ENCODE peak calls at places on chromosome 19, in five cellular contexts. Y is spleen, R is tibial nerve, T is brain microvascular endothelial cell, B is GM23338. D is an unnamed sample.

GRCh38 chr19:14432817-14433453 is at the start of gene PKN1:
- DNase-seq in Y (peak), R (no peak), T (no peak), B (peak), D (no peak)

GRCh38 chr19:5826531-5827341 is 12.8 kb downstream of the FUT6 start:
- DNase-seq in Y (peak), R (no peak), T (no peak), B (peak), D (peak)

GRCh38 chr19:55369651-55370304 is 485 bp downstream of the IL11 start:
- DNase-seq in Y (no peak), R (no peak), T (peak), B (peak), D (no peak)

GRCh38 chr19:39224910-39225309 is 19.9 kb downstream of the IFNL3 start:
- DNase-seq in Y (no peak), R (no peak), T (no peak), B (peak), D (no peak)

GRCh38 chr19:38632476-38633213 is 13.7 kb downstream of the EIF3K start:
- DNase-seq in Y (no peak), R (no peak), T (no peak), B (no peak), D (no peak)

GRCh38 chr19:50977626-50978025 is 6.1 kb downstream of the KLK7 start:
- DNase-seq in Y (no peak), R (no peak), T (no peak), B (no peak), D (no peak)

GRCh38 chr19:50030225-50030624 is 4.4 kb downstream of the ZNF473 start:
- DNase-seq in Y (no peak), R (no peak), T (no peak), B (no peak), D (no peak)

GRCh38 chr19:49437231-49437630 is 4.1 kb downstream of the SLC17A7 start:
- DNase-seq in Y (no peak), R (no peak), T (no peak), B (no peak), D (no peak)

GRCh38 chr19:18436651-18437478 is 1.1 kb downstream of the ISYNA1 start:
- DNase-seq in Y (peak), R (no peak), T (peak), B (peak), D (peak)

GRCh38 chr19:50669319-50670101 is 20.3 kb downstream of the C19orf81 start:
- DNase-seq in Y (no peak), R (no peak), T (no peak), B (peak), D (no peak)

GRCh38 chr19:49687150-49687549 is 2.2 kb upstream of the ADM5 start:
- DNase-seq in Y (no peak), R (no peak), T (no peak), B (no peak), D (no peak)

GRCh38 chr19:38654478-38655079 is 7.1 kb downstream of the ACTN4 start:
- DNase-seq in Y (no peak), R (no peak), T (no peak), B (no peak), D (no peak)

GRCh38 chr19:35261356-35262100 is 7.2 kb upstream of the USF2 start:
- DNase-seq in Y (peak), R (peak), T (no peak), B (no peak), D (no peak)

GRCh38 chr19:33124207-33125098 is 7.5 kb upstream of the WDR88 start:
- DNase-seq in Y (no peak), R (no peak), T (no peak), B (no peak), D (no peak)

GRCh38 chr19:31269425-31270127 is 79.7 kb downstream of the TSHZ3 start:
- DNase-seq in Y (peak), R (no peak), T (peak), B (no peak), D (no peak)

GRCh38 chr19:31491246-31491645 is 142.0 kb upstream of the TSHZ3 start:
- DNase-seq in Y (no peak), R (no peak), T (no peak), B (no peak), D (no peak)

GRCh38 chr19:55206664-55207500 is 2.4 kb downstream of the PTPRH start:
- DNase-seq in Y (peak), R (peak), T (peak), B (peak), D (no peak)

GRCh38 chr19:1512671-1513491 is at the start of gene ADAMTSL5:
- DNase-seq in Y (no peak), R (no peak), T (no peak), B (peak), D (no peak)

GRCh38 chr19:16462757-16463250 is 9.0 kb downstream of the EPS15L1 start:
- DNase-seq in Y (no peak), R (no peak), T (no peak), B (no peak), D (no peak)

GRCh38 chr19:39937094-39937493 is 2.7 kb upstream of the FCGBP start:
- DNase-seq in Y (no peak), R (no peak), T (no peak), B (no peak), D (no peak)

GRCh38 chr19:30711296-30711695 is 339.1 kb downstream of the ZNF536 start:
- DNase-seq in Y (no peak), R (no peak), T (no peak), B (peak), D (no peak)

GRCh38 chr19:4327252-4327876 is 11.3 kb downstream of the STAP2 start:
- DNase-seq in Y (peak), R (peak), T (peak), B (peak), D (peak)

DNA sequence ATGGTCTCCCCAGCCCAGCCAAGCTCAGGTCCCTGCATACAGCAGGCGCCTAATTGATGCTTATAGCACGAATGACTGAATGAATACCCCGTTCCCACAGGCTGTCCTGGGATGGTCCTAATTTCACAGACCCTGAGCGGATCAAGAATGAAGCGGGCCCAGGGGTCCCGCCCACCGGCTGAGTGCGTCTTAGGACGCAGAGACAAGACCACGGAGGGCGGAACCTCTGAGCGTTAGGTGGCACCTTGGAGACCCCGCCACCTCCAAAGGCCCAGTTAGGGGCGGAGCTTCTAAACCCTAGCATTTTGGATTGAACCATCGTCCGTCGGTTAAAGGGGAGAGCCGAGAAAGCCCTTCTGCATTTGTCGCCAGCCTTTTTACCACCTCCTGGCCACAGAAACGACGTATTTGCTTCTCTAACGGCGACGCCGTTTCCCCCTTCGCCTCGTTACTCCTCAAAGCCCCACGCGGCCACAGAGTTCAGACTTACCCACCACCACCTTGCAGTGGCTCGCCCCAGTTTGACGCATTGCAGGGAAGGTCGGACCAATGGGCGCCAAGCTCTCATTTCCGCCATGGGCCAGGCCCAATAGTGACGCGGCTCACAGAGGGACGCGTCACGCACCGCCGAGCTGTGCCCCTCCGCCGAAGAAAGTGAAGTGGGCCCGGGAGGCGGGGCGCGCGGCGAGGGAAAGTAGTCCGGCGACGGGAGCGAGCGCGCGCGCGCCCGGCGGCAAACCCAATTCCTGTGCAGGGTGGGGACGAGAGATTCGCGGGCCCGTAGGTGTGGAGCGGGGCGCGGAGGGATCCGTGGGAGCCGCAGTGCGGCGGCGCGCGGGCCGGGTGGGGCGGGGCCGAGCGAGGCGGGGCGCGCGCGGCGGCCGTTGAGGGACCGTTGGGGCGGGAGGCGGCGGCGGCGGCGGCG is 475 bp upstream of the CALM3 start:
- DNase-seq in Y (peak), R (peak), T (peak), B (peak), D (peak)
- TF ChIP-seq CTCF in Y (no peak), R (peak), T (no peak), B (no peak), D (no peak)

DNA sequence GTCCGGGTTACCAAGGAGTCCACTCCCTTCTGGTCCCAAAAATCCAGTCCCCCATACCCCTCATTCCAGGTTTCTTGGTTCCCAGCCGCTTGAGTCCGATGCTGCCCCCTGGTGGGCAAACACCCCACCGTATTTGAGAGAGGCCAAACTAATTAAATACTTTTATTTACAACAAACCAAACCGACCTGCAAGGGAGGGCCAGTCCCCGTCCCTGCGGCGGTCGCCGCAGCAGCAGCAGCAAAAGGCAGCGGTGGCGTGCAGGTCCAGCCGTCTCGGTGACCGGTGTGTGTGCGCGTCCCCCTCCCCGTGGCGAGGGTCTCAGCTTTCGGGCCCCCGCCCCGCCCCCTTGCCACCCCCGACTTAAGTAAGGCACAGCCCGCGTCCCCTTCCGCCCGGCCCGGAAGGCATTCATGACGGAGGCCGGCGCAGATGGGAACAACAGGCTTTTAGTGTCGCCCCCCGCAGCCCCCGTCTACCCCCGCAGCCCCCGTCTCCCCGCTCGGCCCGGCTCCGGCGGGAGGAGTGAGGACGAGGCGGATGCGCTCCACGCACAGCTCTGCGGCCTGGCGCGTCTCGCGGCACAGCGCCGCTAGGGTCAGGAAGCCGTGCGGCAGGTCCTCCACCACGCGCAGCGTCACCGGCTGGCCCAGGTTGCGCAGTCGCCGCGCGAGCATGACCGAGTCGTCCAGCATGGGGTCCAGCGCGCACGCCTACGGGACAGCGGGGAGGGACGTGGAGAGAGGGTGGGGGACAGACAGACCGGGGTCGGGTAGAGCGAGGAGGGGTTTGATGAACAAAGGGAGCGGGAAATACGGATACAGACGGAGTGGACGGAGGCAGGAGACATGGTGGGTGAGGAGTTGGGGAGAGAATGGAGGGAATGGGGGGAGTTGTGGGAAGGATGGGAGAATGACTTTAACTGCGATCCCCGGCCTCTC is 11.5 kb upstream of the CNFN start:
- DNase-seq in Y (peak), R (peak), T (peak), B (peak), D (peak)
- H3K27ac ChIP-seq in Y (peak), R (peak), T (no peak), B (no peak), D (no peak)

DNA sequence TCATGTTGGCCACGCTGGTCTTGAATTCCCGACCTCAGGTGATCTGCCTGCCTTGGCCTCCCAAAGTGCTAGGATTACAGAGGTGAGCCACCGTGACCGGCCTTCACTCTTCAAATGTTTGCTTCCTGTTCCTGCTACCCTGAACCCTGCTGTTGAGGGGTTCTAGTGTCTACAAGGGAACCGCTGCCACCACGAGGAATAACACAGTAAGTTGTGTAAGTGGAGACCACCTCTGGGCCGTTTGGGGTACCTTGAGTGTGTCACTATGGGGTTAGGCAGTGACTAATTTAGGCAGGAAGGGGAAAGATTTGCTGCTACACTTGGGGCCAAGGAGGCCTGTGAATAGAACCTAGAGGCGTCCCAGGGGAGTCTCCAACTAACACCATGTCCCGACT is 2.2 kb upstream of the MYADM start:
- DNase-seq in Y (no peak), R (no peak), T (no peak), B (no peak), D (no peak)
- H3K4me3 ChIP-seq in Y (peak), R (peak), T (no peak), B (peak), D (peak)

GRCh38 chr19:27777726-27778125 is 1435.2 kb downstream of the UQCRFS1 start:
- DNase-seq in Y (no peak), R (no peak), T (no peak), B (peak), D (no peak)
- TF ChIP-seq CTCF in Y (no peak), R (no peak), T (peak), B (no peak), D (no peak)

GRCh38 chr19:28008695-28009094 is 1204.3 kb downstream of the UQCRFS1 start:
- DNase-seq in Y (no peak), R (no peak), T (no peak), B (peak), D (no peak)
- H3K27ac ChIP-seq in Y (no peak), R (no peak), T (no peak), B (no peak), D (no peak)